ENCODE peak calls at places on chromosomes 4 and X, in four cellular contexts. B is BE2C; R is SK-N-SH; S is activated CD8-positive, alpha-beta T cell treated with anti-CD3 and anti-CD28 coated beads for 36 hours. N is an unnamed sample.

GRCh38 chr4:128220286-128221235 is 67.1 kb downstream of the PGRMC2 start:
- DNase-seq in R (peak; percentile 36), S (no peak), B (no peak), N (no peak)

GRCh38 chr4:140635606-140636005 is 66.8 kb upstream of the UCP1 start:
- DNase-seq in S (no peak), R (no peak), B (no peak), N (no peak)

GRCh38 chr4:159400782-159401712 is 298.2 kb downstream of the RAPGEF2 start:
- DNase-seq in B (no peak), R (no peak), S (no peak), N (no peak)

GRCh38 chrX:101617211-101618191 is at the start of gene ARMCX6:
- DNase-seq in S (peak; percentile 86), R (peak; percentile 87), B (peak; percentile 83), N (no peak)

GRCh38 chr4:138843611-138844010 is 172.0 kb upstream of the NOCT start:
- DNase-seq in S (no peak), B (no peak), R (no peak), N (no peak)

GRCh38 chr4:165631208-165631894 is 241.7 kb upstream of the TLL1 start:
- DNase-seq in S (no peak), R (no peak), B (no peak), N (no peak)

GRCh38 chr4:87192155-87192919 is 28.1 kb downstream of the KLHL8 start:
- DNase-seq in S (no peak), R (no peak), B (no peak), N (no peak)

GRCh38 chrX:149131780-149132179 is 373.3 kb downstream of the IDS start:
- DNase-seq in S (no peak), R (no peak), B (no peak), N (no peak)

GRCh38 chr4:108168672-108169562 is at the start of gene LEF1:
- DNase-seq in B (peak; percentile 45), R (peak; percentile 63), S (peak; percentile 82), N (no peak)

GRCh38 chr4:91958651-91959050 is 345.1 kb upstream of the GRID2 start:
- DNase-seq in B (no peak), R (peak; percentile 9), S (no peak), N (no peak)

GRCh38 chr4:99943904-99944437 is 2.4 kb downstream of the DNAJB14 start:
- DNase-seq in R (no peak), B (no peak), S (no peak), N (no peak)

GRCh38 chrX:153933751-153934472 is 925 bp downstream of the NAA10 start:
- DNase-seq in B (no peak), R (no peak), S (no peak), N (no peak)

GRCh38 chr4:176849076-176849475 is 56.4 kb upstream of the VEGFC start:
- DNase-seq in S (no peak), B (no peak), R (no peak), N (no peak)

GRCh38 chrX:10233173-10233572 is 76.4 kb downstream of the CLCN4 start:
- DNase-seq in R (no peak), S (no peak), B (peak; percentile 30), N (no peak)

GRCh38 chr4:98657531-98658286 is 702 bp downstream of the TSPAN5 start:
- DNase-seq in R (peak; percentile 87), S (peak; percentile 70), B (peak; percentile 27), N (no peak)

GRCh38 chrX:12949927-12950656 is 24.8 kb upstream of the TMSB4X start:
- DNase-seq in R (no peak), B (no peak), S (peak; percentile 93), N (peak; percentile 62)

GRCh38 chr4:21139327-21139726 is 439.1 kb downstream of the PACRGL start:
- DNase-seq in R (no peak), S (no peak), B (no peak), N (no peak)

GRCh38 chr4:147349199-147349598 is 131.7 kb upstream of the EDNRA start:
- DNase-seq in R (no peak), B (no peak), S (no peak), N (no peak)

GRCh38 chrX:23864719-23865349 is 42.9 kb downstream of the APOO start:
- DNase-seq in S (no peak), B (no peak), R (no peak), N (no peak)

GRCh38 chrX:19875051-19875432 is 12.4 kb downstream of the SH3KBP1 start:
- DNase-seq in B (no peak), R (no peak), S (peak; percentile 53), N (no peak)

GRCh38 chr4:6389426-6389825 is 83.0 kb downstream of the PPP2R2C start:
- DNase-seq in B (no peak), S (no peak), R (no peak), N (no peak)

GRCh38 chrX:94400488-94400887 is 726.5 kb downstream of the FAM133A start:
- DNase-seq in R (no peak), B (no peak), S (no peak), N (no peak)

GRCh38 chr4:13218316-13218958 is 265.7 kb downstream of the RAB28 start:
- DNase-seq in S (no peak), R (no peak), B (no peak), N (no peak)

GRCh38 chr4:74320559-74321118 is 12.4 kb downstream of the EPGN start:
- DNase-seq in R (peak; percentile 7), B (no peak), S (peak; percentile 50), N (peak; percentile 12)

GRCh38 chr4:127782025-127782274 is 172 bp upstream of the HSPA4L start:
- DNase-seq in B (peak; percentile 91), S (peak; percentile 67), R (peak; percentile 97), N (peak; percentile 44)

GRCh38 chr4:39045791-39046221 is 13.6 kb upstream of the TMEM156 start:
- DNase-seq in S (peak; percentile 29), B (no peak), R (peak; percentile 23), N (no peak)

GRCh38 chr4:168655182-168655581 is 158.3 kb downstream of the PALLD start:
- DNase-seq in S (no peak), B (no peak), R (no peak), N (no peak)

GRCh38 chr4:138835833-138836521 is 179.6 kb upstream of the NOCT start:
- DNase-seq in B (peak; percentile 56), S (no peak), R (peak; percentile 33), N (no peak)

GRCh38 chr4:124931050-124931449 is 218.5 kb upstream of the ANKRD50 start:
- DNase-seq in S (no peak), B (no peak), R (no peak), N (peak; percentile 80)

GRCh38 chrX:32530802-32531403 is 680.4 kb downstream of the DMD start:
- DNase-seq in S (peak; percentile 35), R (no peak), B (peak; percentile 4), N (peak; percentile 5)

GRCh38 chr4:122963222-122963621 is 40.8 kb upstream of the NUDT6 start:
- DNase-seq in R (no peak), B (no peak), S (no peak), N (no peak)

GRCh38 chr4:56112377-56112776 is 163.6 kb downstream of the CEP135 start:
- DNase-seq in R (no peak), B (no peak), S (no peak), N (no peak)

GRCh38 chrX:10749113-10749512 is 128.7 kb upstream of the MID1 start:
- DNase-seq in R (no peak), B (no peak), S (no peak), N (no peak)

GRCh38 chrX:135476378-135476777 is 44.1 kb upstream of the INTS6L start:
- DNase-seq in R (no peak), B (no peak), S (no peak), N (no peak)

GRCh38 chrX:135481696-135482179 is 38.7 kb upstream of the INTS6L start:
- DNase-seq in R (no peak), S (no peak), B (no peak), N (no peak)

GRCh38 chrX:135480076-135480475 is 40.4 kb upstream of the INTS6L start:
- DNase-seq in S (no peak), B (peak; percentile 63), R (no peak), N (no peak)

DNA sequence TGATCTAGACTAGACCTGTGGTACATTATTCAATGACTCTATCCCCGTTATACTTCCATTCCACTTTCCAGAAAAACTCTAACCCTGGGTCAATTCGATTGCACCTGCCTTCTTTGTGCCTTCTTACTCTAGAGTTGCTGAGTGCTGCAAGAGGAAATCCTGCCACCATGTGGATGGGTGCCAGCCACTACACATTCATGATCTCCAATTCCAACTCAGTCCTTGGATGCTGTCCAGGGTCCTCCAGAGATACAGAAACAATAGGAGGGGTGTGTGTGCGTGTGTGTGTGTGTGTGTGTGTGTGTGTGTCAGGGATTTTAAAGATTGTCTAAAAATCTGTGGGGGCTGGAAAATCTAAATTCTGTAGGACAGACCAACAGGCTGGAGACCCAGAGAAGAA is 42.9 kb upstream of the INTS6L start:
- DNase-seq in R (peak; percentile 20), S (peak; percentile 59), B (peak; percentile 68), N (peak; percentile 15)
- TF ChIP-seq CTCF in R (peak; percentile 58), S (peak; percentile 26), B (peak; percentile 70), N (peak; percentile 8)

GRCh38 chr4:26787461-26788340 is 72.9 kb upstream of the STIM2 start:
- DNase-seq in S (peak; percentile 83), B (peak; percentile 79), R (no peak), N (no peak)
- TF ChIP-seq CTCF in S (no peak), B (peak; percentile 70), R (peak; percentile 40), N (peak; percentile 23)

GRCh38 chr4:102760645-102761477 is at the start of gene MANBA:
- DNase-seq in S (peak; percentile 91), R (peak; percentile 94), B (peak; percentile 89), N (peak; percentile 22)
- TF ChIP-seq CTCF in S (no peak), R (no peak), B (no peak), N (no peak)

DNA sequence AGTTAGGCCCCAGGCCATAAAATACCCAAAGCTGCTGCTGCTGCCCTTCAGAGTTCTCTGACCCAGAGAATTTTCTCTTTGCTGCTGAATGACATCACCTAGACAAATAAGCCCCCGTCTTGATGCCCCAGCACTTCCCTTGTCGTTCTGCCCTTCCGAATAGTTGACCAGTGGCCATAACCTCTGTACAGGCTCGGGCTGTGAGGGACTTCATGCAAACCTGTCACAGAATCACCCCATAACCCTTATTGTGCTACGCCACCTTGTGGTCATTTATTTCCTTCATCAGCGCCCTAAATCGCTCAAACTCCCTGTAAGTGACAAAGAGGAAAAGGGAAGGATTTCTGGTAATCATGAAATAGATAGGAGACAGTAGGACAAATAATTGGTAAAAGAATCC is 18.8 kb downstream of the SPACA5 start:
- DNase-seq in R (peak; percentile 55), S (peak; percentile 51), B (peak; percentile 42), N (no peak)
- TF ChIP-seq CTCF in R (peak; percentile 82), S (peak; percentile 44), B (peak; percentile 69), N (peak; percentile 54)